ENCODE peak calls at places on chromosomes 3 and 15, in ten cellular contexts. P is astrocyte of the spinal cord, Y is mucosa of descending colon, M is stomach, S is foreskin fibroblast, A is GM23338, Z is mammary epithelial cell, W is kidney, T is choroid plexus epithelial cell, G is fibroblast of pulmonary artery. F is an unnamed sample.

GRCh38 chr3:30596161-30596560 is 10.2 kb upstream of the TGFBR2 start:
- DNase-seq in P (no peak), Y (no peak), M (no peak), S (no peak), A (no peak), Z (peak), W (no peak), T (no peak), G (no peak), F (no peak)

GRCh38 chr3:3027976-3028567 is 82.1 kb downstream of the IL5RA start:
- DNase-seq in P (no peak), Y (no peak), M (no peak), S (no peak), A (no peak), Z (no peak), W (no peak), T (no peak), G (no peak), F (no peak)

GRCh38 chr3:116038968-116039950 is 406.0 kb downstream of the LSAMP start:
- DNase-seq in P (no peak), Y (no peak), M (no peak), S (no peak), A (no peak), Z (peak), W (no peak), T (peak), G (peak), F (peak)

GRCh38 chr3:194314669-194315068 is 36.5 kb downstream of the CPN2 start:
- DNase-seq in P (no peak), Y (no peak), M (no peak), S (no peak), A (no peak), Z (no peak), W (no peak), T (no peak), G (no peak), F (no peak)

GRCh38 chr15:69729167-69729748 is 276.6 kb downstream of the RPLP1 start:
- DNase-seq in P (no peak), Y (no peak), M (peak), S (no peak), A (peak), Z (no peak), W (no peak), T (peak), G (peak), F (peak)

GRCh38 chr15:47870956-47871625 is 153.8 kb downstream of the SEMA6D start:
- DNase-seq in P (peak), Y (no peak), M (no peak), S (peak), A (no peak), Z (peak), W (no peak), T (peak), G (peak), F (peak)

GRCh38 chr3:134611516-134611915 is 39.3 kb downstream of the KY start:
- DNase-seq in P (no peak), Y (no peak), M (no peak), S (no peak), A (no peak), Z (no peak), W (no peak), T (no peak), G (no peak), F (no peak)

GRCh38 chr15:36905908-36906307 is 194.4 kb downstream of the MEIS2 start:
- DNase-seq in P (no peak), Y (no peak), M (no peak), S (peak), A (no peak), Z (no peak), W (peak), T (peak), G (peak), F (peak)

GRCh38 chr3:110799236-110799635 is 272.4 kb upstream of the NECTIN3 start:
- DNase-seq in P (no peak), Y (no peak), M (no peak), S (no peak), A (no peak), Z (peak), W (no peak), T (peak), G (peak), F (peak)

DNA sequence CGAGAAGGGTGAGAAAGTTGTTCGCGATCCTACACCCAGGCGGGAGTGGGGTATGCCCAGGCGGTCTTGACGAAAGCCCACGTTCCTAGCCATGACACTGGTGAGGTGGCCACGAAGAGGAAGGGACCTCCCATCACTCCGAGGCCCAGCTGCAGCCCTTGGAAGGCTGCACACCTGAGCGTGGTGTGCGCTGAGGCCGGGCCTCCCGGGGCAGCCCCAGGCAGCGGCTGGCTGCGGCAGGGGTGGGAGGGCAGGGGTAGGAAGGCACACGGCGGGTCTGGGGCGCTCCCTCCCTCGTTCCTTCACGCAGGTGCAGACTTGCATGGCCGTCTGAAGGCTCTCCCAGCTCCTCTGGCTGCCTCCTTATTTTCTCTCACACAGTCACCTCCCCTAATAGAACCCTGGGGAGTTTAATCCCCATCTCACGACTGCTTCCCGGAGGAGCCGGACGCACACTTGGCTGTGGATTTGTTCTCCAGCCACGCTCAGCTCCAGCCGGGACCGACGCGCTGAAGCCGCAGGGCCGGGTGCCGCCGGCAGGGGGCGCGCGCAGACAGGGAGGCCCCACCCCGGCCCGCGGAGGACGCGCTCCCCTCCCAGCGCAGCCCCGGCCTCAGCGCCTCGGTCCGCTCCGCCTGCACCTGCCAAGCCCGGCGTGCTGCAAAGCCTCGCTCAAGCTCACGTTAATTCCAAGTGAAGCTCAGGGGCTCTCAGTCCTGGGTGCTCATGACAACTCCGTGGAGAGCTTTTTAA is 37.8 kb upstream of the MUC4 start:
- DNase-seq in P (no peak), Y (peak), M (no peak), S (no peak), A (no peak), Z (no peak), W (peak), T (no peak), G (no peak), F (no peak)
- TF ChIP-seq CTCF in P (peak), Y (no peak), M (no peak), S (no peak), A (peak), Z (no peak), W (peak), T (no peak), G (no peak), F (peak)

GRCh38 chr3:126170073-126170916 is 10.1 kb downstream of the ALDH1L1 start:
- DNase-seq in P (no peak), Y (no peak), M (no peak), S (no peak), A (peak), Z (peak), W (no peak), T (no peak), G (no peak), F (no peak)
- H3K4me3 ChIP-seq in P (no peak), Y (no peak), M (no peak), S (no peak), A (no peak), Z (no peak), W (peak), T (no peak), G (no peak), F (no peak)

GRCh38 chr3:88057650-88058321 is 1.0 kb downstream of the CGGBP1 start:
- DNase-seq in P (peak), Y (no peak), M (no peak), S (no peak), A (no peak), Z (peak), W (no peak), T (peak), G (peak), F (peak)
- TF ChIP-seq CTCF in P (peak), Y (no peak), M (no peak), S (peak), A (no peak), Z (peak), W (peak), T (peak), G (peak), F (peak)

DNA sequence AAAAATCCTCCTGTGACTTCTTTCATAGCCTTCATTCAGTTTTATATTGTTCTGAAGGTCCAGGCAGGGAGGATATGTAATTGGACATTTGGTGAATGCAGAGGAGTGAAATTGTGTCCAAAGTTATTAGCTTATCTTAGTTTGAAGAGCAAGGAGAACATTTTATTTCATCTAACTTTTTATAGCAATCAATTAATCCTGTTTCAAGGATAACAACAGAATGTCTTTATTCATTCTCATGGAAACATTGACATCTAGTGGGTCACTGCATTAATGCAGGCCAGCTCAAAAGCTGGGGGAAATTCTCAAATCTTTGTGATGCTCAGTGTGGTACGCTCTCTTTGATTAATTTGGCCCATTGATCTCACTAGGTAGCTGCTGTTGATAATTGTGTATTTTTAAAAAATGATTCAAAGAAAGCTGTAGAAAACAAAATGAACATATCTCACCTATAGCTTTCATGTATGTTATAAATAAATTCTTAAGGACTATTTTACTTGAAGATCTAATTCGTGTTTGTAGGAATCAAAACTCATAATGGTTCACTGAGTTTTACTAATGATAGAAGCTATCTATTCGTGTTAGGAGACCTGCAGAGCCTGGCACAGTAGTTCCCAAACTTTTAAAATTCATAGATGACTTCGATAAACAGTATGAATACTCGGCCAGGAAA is 150.8 kb upstream of the KCNMB2 start:
- DNase-seq in P (peak), Y (no peak), M (no peak), S (no peak), A (peak), Z (peak), W (no peak), T (peak), G (peak), F (peak)
- H3K4me3 ChIP-seq in P (no peak), Y (no peak), M (no peak), S (no peak), A (no peak), Z (no peak), W (no peak), T (no peak), G (no peak), F (no peak)

DNA sequence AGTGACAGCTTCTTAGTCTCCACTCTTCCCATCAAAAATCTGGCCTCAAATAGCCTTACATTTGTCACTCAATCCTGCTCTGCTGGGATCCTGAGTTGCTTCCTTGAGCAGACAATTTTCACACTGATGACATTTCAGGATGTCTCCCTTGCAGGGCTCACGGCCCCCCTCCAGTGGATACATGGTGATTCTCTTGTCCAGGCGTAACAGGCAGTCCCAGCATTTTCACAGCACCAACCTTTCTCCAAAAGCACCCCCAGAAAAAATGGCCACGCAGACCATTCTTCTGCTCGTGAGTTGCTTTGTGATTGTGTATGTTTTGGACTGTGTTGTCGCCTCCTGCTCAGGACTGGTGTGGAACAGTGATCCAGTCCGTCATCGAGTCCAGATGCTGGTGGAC is 47.4 kb upstream of the WNT7A start:
- DNase-seq in P (no peak), Y (no peak), M (no peak), S (no peak), A (peak), Z (no peak), W (no peak), T (peak), G (no peak), F (no peak)
- TF ChIP-seq CTCF in P (no peak), Y (no peak), M (no peak), S (peak), A (peak), Z (peak), W (no peak), T (peak), G (no peak), F (no peak)

GRCh38 chr3:16359331-16359730 is 94.3 kb downstream of the OXNAD1 start:
- DNase-seq in P (no peak), Y (no peak), M (no peak), S (no peak), A (no peak), Z (no peak), W (no peak), T (no peak), G (no peak), F (no peak)
- H3K4me3 ChIP-seq in P (no peak), Y (no peak), M (no peak), S (no peak), A (no peak), Z (no peak), W (no peak), T (no peak), G (no peak), F (no peak)

F was measured in fibroblast of mammary gland.